ENCODE peak calls at places on chromosomes 11 and 22, in nine cellular contexts. Y is GM23248, F is heart right ventricle, E is spleen, Z is AG04450, J is HCT116, C is neuronal stem cell, H is GM12878, V is OCI-LY7. T is an unnamed sample. For H3K9me3, the result is how much of the 10 kb centered on the place peaks cover.

GRCh38 chr11:67261635-67261941 is 4.7 kb upstream of the GRK2 start:
- DNase-seq in Y (no peak), F (no peak), E (no peak), Z (no peak), J (no peak), C (no peak), H (no peak), V (no peak), T (no peak)

GRCh38 chr11:11608783-11609232 is 13.0 kb downstream of the GALNT18 start:
- DNase-seq in Y (peak), F (no peak), E (no peak), Z (no peak), J (no peak), C (no peak), H (no peak), V (no peak), T (no peak)

GRCh38 chr11:6724013-6724412 is 40.9 kb upstream of the MRPL17 start:
- DNase-seq in Y (no peak), F (no peak), E (no peak), Z (no peak), J (no peak), C (no peak), H (no peak), V (no peak), T (no peak)

GRCh38 chr22:46147471-46148267 is 2.7 kb upstream of the PPARA start:
- DNase-seq in Y (no peak), F (peak), E (no peak), Z (no peak), J (no peak), C (no peak), H (no peak), V (no peak), T (no peak)

GRCh38 chr11:69915151-69915500 is 95.9 kb upstream of the FGF3 start:
- DNase-seq in Y (peak), F (no peak), E (no peak), Z (no peak), J (no peak), C (no peak), H (no peak), V (no peak), T (no peak)

GRCh38 chr22:50673231-50674126 is 856 bp downstream of the SHANK3 start:
- DNase-seq in Y (no peak), F (no peak), E (no peak), Z (no peak), J (no peak), C (peak), H (no peak), V (no peak), T (peak)

GRCh38 chr11:124167852-124168251 is 15.3 kb upstream of the OR10D3 start:
- DNase-seq in Y (no peak), F (no peak), E (no peak), Z (no peak), J (no peak), C (no peak), H (no peak), V (no peak), T (no peak)

GRCh38 chr11:76806131-76806530 is 23.0 kb downstream of the TSKU start:
- DNase-seq in Y (no peak), F (no peak), E (peak), Z (no peak), J (no peak), C (no peak), H (no peak), V (no peak), T (no peak)

GRCh38 chr11:57434640-57435546 is 8.0 kb upstream of the SLC43A3 start:
- DNase-seq in Y (peak), F (no peak), E (no peak), Z (peak), J (no peak), C (no peak), H (no peak), V (no peak), T (no peak)

GRCh38 chr11:111403021-111403725 is 24.1 kb upstream of the POU2AF1 start:
- DNase-seq in Y (no peak), F (no peak), E (no peak), Z (no peak), J (no peak), C (no peak), H (no peak), V (no peak), T (no peak)

GRCh38 chr22:40749006-40749405 is 69.7 kb downstream of the MCHR1 start:
- DNase-seq in Y (no peak), F (no peak), E (no peak), Z (no peak), J (no peak), C (no peak), H (no peak), V (no peak), T (no peak)

GRCh38 chr11:130435671-130436070 is 7.3 kb upstream of the ADAMTS8 start:
- DNase-seq in Y (peak), F (no peak), E (no peak), Z (no peak), J (no peak), C (no peak), H (no peak), V (no peak), T (no peak)

GRCh38 chr11:5071815-5072214 is 2.4 kb downstream of the OR52E1 start:
- DNase-seq in Y (no peak), F (no peak), E (no peak), Z (no peak), J (no peak), C (no peak), H (no peak), V (no peak), T (no peak)

GRCh38 chr11:20963596-20963995 is 294.2 kb downstream of the NELL1 start:
- DNase-seq in Y (peak), F (no peak), E (no peak), Z (no peak), J (no peak), C (no peak), H (no peak), V (no peak), T (no peak)

GRCh38 chr11:110971110-110971509 is 258.9 kb upstream of the ARHGAP20 start:
- DNase-seq in Y (peak), F (no peak), E (no peak), Z (no peak), J (no peak), C (no peak), H (no peak), V (no peak), T (no peak)

GRCh38 chr22:23219787-23220484 is 39.6 kb downstream of the BCR start:
- DNase-seq in Y (peak), F (no peak), E (peak), Z (no peak), J (no peak), C (no peak), H (peak), V (peak), T (peak)

GRCh38 chr11:279966-280761 is 2.0 kb downstream of the NLRP6 start:
- DNase-seq in Y (peak), F (peak), E (peak), Z (no peak), J (no peak), C (no peak), H (no peak), V (no peak), T (peak)

GRCh38 chr22:32024791-32025190 is 18.3 kb upstream of the SLC5A1 start:
- DNase-seq in Y (peak), F (no peak), E (no peak), Z (no peak), J (no peak), C (no peak), H (no peak), V (no peak), T (no peak)

GRCh38 chr11:7668464-7668863 is 4.8 kb downstream of the CYB5R2 start:
- DNase-seq in Y (no peak), F (no peak), E (no peak), Z (no peak), J (no peak), C (no peak), H (no peak), V (no peak), T (no peak)

GRCh38 chr11:131928992-131929391 is 558.6 kb downstream of the NTM start:
- DNase-seq in Y (no peak), F (no peak), E (no peak), Z (no peak), J (no peak), C (no peak), H (no peak), V (no peak), T (no peak)

GRCh38 chr22:47618611-47619010 is 856.2 kb downstream of the TBC1D22A start:
- DNase-seq in Y (no peak), F (no peak), E (peak), Z (no peak), J (no peak), C (no peak), H (no peak), V (no peak), T (no peak)
- H3K9me3 ChIP-seq in Y (under half), F (under half), E (under half), Z (half or more), J (under half), C (under half), H (under half), V (under half), T (under half)

DNA sequence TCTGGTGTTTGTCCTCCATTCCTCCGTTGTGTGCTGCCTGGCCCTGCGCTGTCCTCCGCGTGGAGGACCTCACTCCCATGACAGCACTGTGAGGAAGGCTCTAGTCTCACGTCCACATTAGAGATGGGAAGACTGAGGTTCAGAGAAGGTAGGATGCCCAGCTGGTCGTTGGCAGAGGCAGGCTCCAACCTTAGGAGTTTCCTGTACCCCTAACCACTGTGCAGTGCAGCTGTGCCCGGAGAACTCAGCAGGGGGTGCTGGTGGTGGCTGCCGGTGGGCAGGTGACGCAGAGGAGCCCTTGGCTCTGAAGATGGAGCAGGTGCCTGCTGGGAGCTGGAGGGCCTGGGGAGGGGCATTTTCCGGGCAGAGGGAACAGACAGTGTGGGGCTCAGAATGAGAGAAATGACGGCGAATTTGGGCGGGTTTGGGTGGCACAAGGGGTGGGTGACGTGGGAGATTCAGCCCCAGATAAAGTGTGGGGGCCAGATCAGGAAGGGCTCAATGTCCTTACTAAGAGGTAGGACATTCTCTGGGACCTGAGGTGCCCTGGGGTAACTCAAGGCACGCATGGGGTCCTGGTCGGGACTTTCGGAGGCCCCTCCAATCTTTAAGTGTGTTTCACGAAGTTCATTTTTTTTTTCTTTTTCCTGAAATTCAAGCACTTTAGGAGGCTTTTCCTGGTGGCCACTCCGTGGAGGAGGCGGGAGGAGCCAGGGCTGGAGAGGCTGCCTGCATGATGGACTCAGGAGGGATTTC is 535.0 kb downstream of the TBC1D22A start:
- DNase-seq in Y (no peak), F (no peak), E (no peak), Z (no peak), J (no peak), C (no peak), H (no peak), V (no peak), T (no peak)
- H3K9me3 ChIP-seq in Y (under half), F (under half), E (under half), Z (under half), J (under half), C (under half), H (under half), V (under half), T (under half)

GRCh38 chr11:2661173-2662023 is 38.4 kb downstream of the KCNQ1OT1 start:
- DNase-seq in Y (no peak), F (no peak), E (no peak), Z (no peak), J (no peak), C (no peak), H (no peak), V (no peak), T (no peak)

GRCh38 chr11:2663506-2663905 is 36.3 kb downstream of the KCNQ1OT1 start:
- DNase-seq in Y (no peak), F (no peak), E (peak), Z (no peak), J (no peak), C (no peak), H (no peak), V (no peak), T (no peak)

GRCh38 chr11:2663915-2664314 is 35.9 kb downstream of the KCNQ1OT1 start:
- DNase-seq in Y (no peak), F (no peak), E (peak), Z (no peak), J (no peak), C (no peak), H (no peak), V (no peak), T (no peak)

GRCh38 chr11:2662024-2662312 is 37.8 kb downstream of the KCNQ1OT1 start:
- DNase-seq in Y (no peak), F (no peak), E (peak), Z (no peak), J (no peak), C (no peak), H (no peak), V (no peak), T (no peak)

DNA sequence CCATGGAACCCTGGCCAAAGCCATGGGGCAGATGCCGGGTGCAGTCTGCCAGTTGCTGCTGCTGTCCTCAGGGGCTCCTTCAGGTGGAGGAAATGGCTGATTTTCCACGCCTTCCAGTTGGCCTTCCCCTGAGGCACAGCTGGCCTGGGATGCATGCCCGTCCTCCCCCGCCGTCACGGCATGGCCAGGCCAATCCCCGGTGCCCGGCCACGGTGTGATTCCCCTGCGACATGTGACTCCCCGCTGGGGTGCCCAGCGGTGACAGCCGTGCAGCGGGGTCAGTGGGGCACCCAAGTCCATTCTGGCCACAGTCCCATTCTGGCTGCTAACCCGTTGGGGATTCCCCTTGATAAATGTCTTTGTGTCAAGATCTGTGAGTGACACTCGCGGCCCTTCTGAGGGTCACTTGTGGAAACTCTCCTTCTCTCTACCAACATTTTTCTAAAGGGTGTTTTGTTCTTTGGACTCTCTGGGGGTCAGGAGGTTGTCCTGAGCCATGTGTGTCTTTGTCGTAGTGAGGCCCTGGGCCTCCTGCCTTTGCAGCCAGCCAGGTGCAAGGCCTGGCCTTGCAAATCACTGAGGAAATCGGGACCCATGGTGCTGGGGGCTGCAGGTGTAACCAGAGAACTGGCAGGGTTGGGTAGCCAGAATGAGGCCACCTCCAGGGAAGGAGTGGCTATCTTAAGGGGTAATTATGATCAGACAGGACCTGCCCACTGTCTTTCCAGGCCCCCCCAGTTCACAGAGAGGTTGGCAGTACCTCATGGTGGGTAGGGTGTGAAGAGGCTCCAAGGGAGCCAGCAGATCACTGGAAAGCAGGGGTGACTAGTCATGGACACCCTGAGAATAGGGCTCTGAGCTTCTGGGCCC is 37.1 kb downstream of the KCNQ1OT1 start:
- DNase-seq in Y (no peak), F (no peak), E (peak), Z (no peak), J (no peak), C (no peak), H (no peak), V (no peak), T (no peak)
- H3K9me3 ChIP-seq in Y (under half), F (under half), E (under half), Z (half or more), J (under half), C (under half), H (under half), V (under half), T (under half)

GRCh38 chr11:9876331-9876730 is 212.5 kb downstream of the SWAP70 start:
- DNase-seq in Y (no peak), F (no peak), E (no peak), Z (no peak), J (no peak), C (no peak), H (no peak), V (no peak), T (no peak)
- H3K9me3 ChIP-seq in Y (under half), F (under half), E (under half), Z (under half), J (under half), C (under half), H (under half), V (under half), T (under half)

DNA sequence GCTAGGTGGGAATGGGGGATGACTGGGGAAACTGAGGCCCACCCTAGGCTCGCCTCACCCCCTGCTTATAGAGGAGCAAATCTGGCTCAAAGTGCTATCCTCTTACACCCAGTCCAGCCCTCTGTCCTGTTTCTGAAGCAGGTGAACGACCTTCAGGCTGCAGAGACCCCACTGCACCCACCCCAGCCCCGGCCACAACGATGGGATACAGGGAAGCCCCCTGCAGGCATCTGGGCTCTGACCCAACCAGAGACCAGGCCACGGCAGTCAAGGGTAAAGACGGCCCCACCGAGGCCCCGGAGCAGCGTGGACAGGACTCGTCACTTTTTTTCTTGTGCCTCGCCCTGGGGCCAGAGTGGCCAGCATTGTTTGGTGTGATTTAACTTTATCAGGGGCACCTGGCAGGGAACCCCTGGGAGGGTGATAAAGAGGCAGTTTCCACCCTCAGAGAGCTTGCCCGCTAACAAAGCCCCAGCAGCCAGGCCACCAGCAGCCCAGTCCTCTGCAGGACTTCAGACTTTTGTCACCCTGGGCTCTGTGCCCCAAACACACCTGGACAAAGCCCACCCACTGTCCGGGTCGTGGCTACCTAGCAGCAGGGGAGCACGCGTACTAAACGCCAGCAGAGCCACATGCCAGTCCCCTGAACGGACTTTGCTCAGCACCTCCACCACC is 612.6 kb downstream of the TBC1D22A start:
- DNase-seq in Y (no peak), F (no peak), E (peak), Z (no peak), J (no peak), C (no peak), H (no peak), V (no peak), T (no peak)
- H3K9me3 ChIP-seq in Y (under half), F (under half), E (under half), Z (under half), J (under half), C (under half), H (under half), V (under half), T (under half)

DNA sequence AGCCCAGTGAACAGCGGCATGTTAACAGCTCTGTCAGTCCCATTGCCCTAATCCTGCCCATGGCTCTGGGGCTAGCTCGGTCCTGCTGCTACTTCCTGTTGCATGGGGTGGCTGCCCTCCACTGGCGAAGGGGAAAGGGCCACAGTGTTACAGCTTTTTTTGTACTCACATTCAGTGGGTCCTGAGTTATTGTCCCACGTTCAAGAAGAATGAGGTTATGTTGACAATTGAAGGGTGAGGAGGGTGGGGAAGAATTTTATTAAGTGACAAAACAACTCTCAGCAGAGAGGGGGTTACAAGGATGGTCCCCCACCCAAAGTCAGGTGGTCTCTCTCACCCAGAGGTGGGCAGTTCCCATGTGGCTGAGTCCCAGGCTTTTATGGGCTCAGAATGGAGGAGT is 17.7 kb upstream of the MS4A7 start:
- DNase-seq in Y (no peak), F (no peak), E (no peak), Z (no peak), J (no peak), C (no peak), H (no peak), V (peak), T (no peak)
- H3K9me3 ChIP-seq in Y (under half), F (under half), E (under half), Z (under half), J (under half), C (under half), H (under half), V (under half), T (under half)

GRCh38 chr22:47344414-47344813 is 582.0 kb downstream of the TBC1D22A start:
- DNase-seq in Y (no peak), F (no peak), E (no peak), Z (no peak), J (no peak), C (no peak), H (no peak), V (no peak), T (no peak)

GRCh38 chr22:47341464-47341863 is 579.0 kb downstream of the TBC1D22A start:
- DNase-seq in Y (no peak), F (no peak), E (no peak), Z (no peak), J (no peak), C (no peak), H (no peak), V (no peak), T (no peak)

GRCh38 chr22:47340851-47341436 is 578.5 kb downstream of the TBC1D22A start:
- DNase-seq in Y (peak), F (no peak), E (no peak), Z (no peak), J (no peak), C (no peak), H (no peak), V (no peak), T (no peak)

GRCh38 chr22:47343611-47344010 is 581.2 kb downstream of the TBC1D22A start:
- DNase-seq in Y (no peak), F (no peak), E (no peak), Z (no peak), J (no peak), C (no peak), H (no peak), V (no peak), T (no peak)

GRCh38 chr22:47342446-47342845 is 580.0 kb downstream of the TBC1D22A start:
- DNase-seq in Y (no peak), F (no peak), E (no peak), Z (no peak), J (no peak), C (no peak), H (no peak), V (no peak), T (no peak)
- H3K9me3 ChIP-seq in Y (under half), F (under half), E (under half), Z (under half), J (under half), C (under half), H (under half), V (under half), T (under half)

GRCh38 chr11:2342557-2342956 is 34.6 kb upstream of the CD81 start:
- DNase-seq in Y (no peak), F (no peak), E (no peak), Z (no peak), J (no peak), C (no peak), H (no peak), V (no peak), T (no peak)
- H3K9me3 ChIP-seq in Y (under half), F (under half), E (under half), Z (under half), J (under half), C (under half), H (under half), V (under half), T (under half)